ENCODE peak calls at places on chromosomes 1 and 21, in nine cellular contexts. One of them, this sample, is unnamed.

GRCh38 chr1:114828251-114828650 is 26.4 kb upstream of the SYCP1 start:
- DNase-seq in psoas muscle: no peak
- DNase-seq in PC-9: no peak
- DNase-seq in RWPE2: no peak
- DNase-seq in H9: no peak
- DNase-seq in CD8-positive, alpha-beta memory T cell: no peak
- DNase-seq in left ventricle myocardium inferior: no peak
- DNase-seq in neuronal stem cell: no peak
- DNase-seq in ovary: no peak
- DNase-seq in this sample: no peak

GRCh38 chr1:85581138-85581801 is 709 bp downstream of the CCN1 start:
- DNase-seq in psoas muscle: peak; percentile 80
- DNase-seq in PC-9: peak; percentile 82
- DNase-seq in RWPE2: no peak
- DNase-seq in H9: peak; percentile 79
- DNase-seq in CD8-positive, alpha-beta memory T cell: no peak
- DNase-seq in left ventricle myocardium inferior: peak; percentile 72
- DNase-seq in neuronal stem cell: peak; percentile 65
- DNase-seq in ovary: peak; percentile 75
- DNase-seq in this sample: peak; percentile 86

GRCh38 chr1:155127672-155128468 is at the start of gene EFNA1:
- DNase-seq in psoas muscle: peak; percentile 70
- DNase-seq in PC-9: peak; percentile 70
- DNase-seq in RWPE2: peak; percentile 72
- DNase-seq in H9: peak; percentile 56
- DNase-seq in CD8-positive, alpha-beta memory T cell: peak; percentile 42
- DNase-seq in left ventricle myocardium inferior: peak; percentile 75
- DNase-seq in neuronal stem cell: no peak
- DNase-seq in ovary: peak; percentile 63
- DNase-seq in this sample: peak; percentile 81

GRCh38 chr1:215845224-215845902 is 278.3 kb downstream of the KCTD3 start:
- DNase-seq in psoas muscle: no peak
- DNase-seq in PC-9: no peak
- DNase-seq in RWPE2: no peak
- DNase-seq in H9: no peak
- DNase-seq in CD8-positive, alpha-beta memory T cell: no peak
- DNase-seq in left ventricle myocardium inferior: no peak
- DNase-seq in neuronal stem cell: no peak
- DNase-seq in ovary: no peak
- DNase-seq in this sample: no peak

GRCh38 chr1:8560611-8561544 is 243.0 kb downstream of the SLC45A1 start:
- DNase-seq in psoas muscle: no peak
- DNase-seq in PC-9: peak; percentile 5
- DNase-seq in RWPE2: no peak
- DNase-seq in H9: no peak
- DNase-seq in CD8-positive, alpha-beta memory T cell: no peak
- DNase-seq in left ventricle myocardium inferior: no peak
- DNase-seq in neuronal stem cell: peak; percentile 38
- DNase-seq in ovary: no peak
- DNase-seq in this sample: peak; percentile 55

GRCh38 chr1:116910379-116911165 is 856 bp downstream of the PTGFRN start:
- DNase-seq in psoas muscle: peak; percentile 45
- DNase-seq in PC-9: peak; percentile 55
- DNase-seq in RWPE2: no peak
- DNase-seq in H9: peak; percentile 55
- DNase-seq in CD8-positive, alpha-beta memory T cell: peak; percentile 30
- DNase-seq in left ventricle myocardium inferior: peak; percentile 55
- DNase-seq in neuronal stem cell: no peak
- DNase-seq in ovary: peak; percentile 65
- DNase-seq in this sample: peak; percentile 52

GRCh38 chr1:11237364-11237755 is 25.0 kb downstream of the MTOR start:
- DNase-seq in psoas muscle: no peak
- DNase-seq in PC-9: no peak
- DNase-seq in RWPE2: no peak
- DNase-seq in H9: no peak
- DNase-seq in CD8-positive, alpha-beta memory T cell: no peak
- DNase-seq in left ventricle myocardium inferior: no peak
- DNase-seq in neuronal stem cell: no peak
- DNase-seq in ovary: no peak
- DNase-seq in this sample: no peak

GRCh38 chr1:111725192-111725591 is 14.0 kb downstream of the INKA2 start:
- DNase-seq in psoas muscle: peak; percentile 58
- DNase-seq in PC-9: no peak
- DNase-seq in RWPE2: no peak
- DNase-seq in H9: peak; percentile 44
- DNase-seq in CD8-positive, alpha-beta memory T cell: no peak
- DNase-seq in left ventricle myocardium inferior: peak; percentile 76
- DNase-seq in neuronal stem cell: peak; percentile 69
- DNase-seq in ovary: no peak
- DNase-seq in this sample: no peak

GRCh38 chr1:203325418-203326091 is 20.2 kb downstream of the BTG2 start:
- DNase-seq in psoas muscle: peak; percentile 58
- DNase-seq in PC-9: no peak
- DNase-seq in RWPE2: no peak
- DNase-seq in H9: no peak
- DNase-seq in CD8-positive, alpha-beta memory T cell: no peak
- DNase-seq in left ventricle myocardium inferior: peak; percentile 83
- DNase-seq in neuronal stem cell: no peak
- DNase-seq in ovary: peak; percentile 67
- DNase-seq in this sample: peak; percentile 63

GRCh38 chr21:15552914-15553491 is 176.8 kb upstream of the USP25 start:
- DNase-seq in psoas muscle: no peak
- DNase-seq in PC-9: no peak
- DNase-seq in RWPE2: no peak
- DNase-seq in H9: no peak
- DNase-seq in CD8-positive, alpha-beta memory T cell: no peak
- DNase-seq in left ventricle myocardium inferior: no peak
- DNase-seq in neuronal stem cell: no peak
- DNase-seq in ovary: no peak
- DNase-seq in this sample: no peak

GRCh38 chr1:71046891-71047634 is 553 bp downstream of the PTGER3 start:
- DNase-seq in psoas muscle: peak; percentile 21
- DNase-seq in PC-9: no peak
- DNase-seq in RWPE2: no peak
- DNase-seq in H9: peak; percentile 62
- DNase-seq in CD8-positive, alpha-beta memory T cell: no peak
- DNase-seq in left ventricle myocardium inferior: no peak
- DNase-seq in neuronal stem cell: no peak
- DNase-seq in ovary: peak; percentile 16
- DNase-seq in this sample: no peak

GRCh38 chr1:234978397-234979291 is 150.0 kb downstream of the TOMM20 start:
- DNase-seq in psoas muscle: peak; percentile 54
- DNase-seq in PC-9: peak; percentile 45
- DNase-seq in RWPE2: no peak
- DNase-seq in H9: no peak
- DNase-seq in CD8-positive, alpha-beta memory T cell: peak; percentile 22
- DNase-seq in left ventricle myocardium inferior: peak; percentile 53
- DNase-seq in neuronal stem cell: no peak
- DNase-seq in ovary: no peak
- DNase-seq in this sample: no peak

GRCh38 chr1:12056331-12056841 is 6.7 kb upstream of the TNFRSF8 start:
- DNase-seq in psoas muscle: no peak
- DNase-seq in PC-9: no peak
- DNase-seq in RWPE2: no peak
- DNase-seq in H9: no peak
- DNase-seq in CD8-positive, alpha-beta memory T cell: no peak
- DNase-seq in left ventricle myocardium inferior: no peak
- DNase-seq in neuronal stem cell: no peak
- DNase-seq in ovary: no peak
- DNase-seq in this sample: no peak

GRCh38 chr1:240337795-240338194 is 246.1 kb downstream of the FMN2 start:
- DNase-seq in psoas muscle: no peak
- DNase-seq in PC-9: no peak
- DNase-seq in RWPE2: no peak
- DNase-seq in H9: no peak
- DNase-seq in CD8-positive, alpha-beta memory T cell: no peak
- DNase-seq in left ventricle myocardium inferior: no peak
- DNase-seq in neuronal stem cell: no peak
- DNase-seq in ovary: no peak
- DNase-seq in this sample: no peak

GRCh38 chr1:241411776-241412338 is 54.9 kb upstream of the RGS7 start:
- DNase-seq in psoas muscle: no peak
- DNase-seq in PC-9: no peak
- DNase-seq in RWPE2: no peak
- DNase-seq in H9: no peak
- DNase-seq in CD8-positive, alpha-beta memory T cell: no peak
- DNase-seq in left ventricle myocardium inferior: no peak
- DNase-seq in neuronal stem cell: no peak
- DNase-seq in ovary: no peak
- DNase-seq in this sample: no peak

DNA sequence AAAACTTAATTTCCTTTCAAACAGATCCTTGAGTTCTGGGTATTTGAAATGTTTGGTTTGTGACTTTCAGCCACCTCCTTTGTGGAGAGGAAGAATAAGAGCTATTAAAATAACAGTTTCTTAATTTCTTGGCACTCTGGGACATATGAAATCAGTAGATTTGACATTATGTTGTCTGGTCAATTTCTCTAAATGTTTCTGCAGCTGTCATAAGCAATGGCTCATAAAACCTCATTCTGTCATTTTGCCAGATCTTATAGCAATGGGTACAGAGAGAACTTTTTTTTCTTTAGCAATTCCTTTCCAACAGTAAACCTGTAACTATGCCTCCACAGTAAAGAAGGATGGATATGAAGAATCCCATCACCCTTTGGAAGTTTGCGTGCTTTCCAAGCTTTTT is 52.6 kb downstream of the LAMC1 start:
- DNase-seq in psoas muscle: no peak
- DNase-seq in PC-9: no peak
- DNase-seq in RWPE2: no peak
- DNase-seq in H9: no peak
- DNase-seq in CD8-positive, alpha-beta memory T cell: no peak
- DNase-seq in left ventricle myocardium inferior: no peak
- DNase-seq in neuronal stem cell: no peak
- DNase-seq in ovary: no peak
- DNase-seq in this sample: no peak
- H3K4me1 ChIP-seq in psoas muscle: peaks cover 91% of the 10 kb centered on the region
- H3K4me1 ChIP-seq in PC-9: peaks cover 19% of the 10 kb centered on the region
- H3K4me1 ChIP-seq in RWPE2: peaks cover 32% of the 10 kb centered on the region
- H3K4me1 ChIP-seq in H9: peaks cover 5% of the 10 kb centered on the region
- H3K4me1 ChIP-seq in CD8-positive, alpha-beta memory T cell: no peaks in the 10 kb centered on the region
- H3K4me1 ChIP-seq in left ventricle myocardium inferior: peaks cover 100% of the 10 kb centered on the region
- H3K4me1 ChIP-seq in neuronal stem cell: peaks cover 8% of the 10 kb centered on the region
- H3K4me1 ChIP-seq in ovary: peaks cover 12% of the 10 kb centered on the region
- H3K4me1 ChIP-seq in this sample: no peaks in the 10 kb centered on the region

GRCh38 chr1:200660719-200661118 is 9.0 kb downstream of the DDX59 start:
- DNase-seq in psoas muscle: peak; percentile 56
- DNase-seq in PC-9: no peak
- DNase-seq in RWPE2: no peak
- DNase-seq in H9: no peak
- DNase-seq in CD8-positive, alpha-beta memory T cell: no peak
- DNase-seq in left ventricle myocardium inferior: peak; percentile 60
- DNase-seq in neuronal stem cell: no peak
- DNase-seq in ovary: no peak
- DNase-seq in this sample: no peak
- H3K4me1 ChIP-seq in psoas muscle: no peaks in the 10 kb centered on the region
- H3K4me1 ChIP-seq in PC-9: peaks cover 23% of the 10 kb centered on the region
- H3K4me1 ChIP-seq in RWPE2: peaks cover 26% of the 10 kb centered on the region
- H3K4me1 ChIP-seq in H9: peaks cover under 1% of the 10 kb centered on the region
- H3K4me1 ChIP-seq in CD8-positive, alpha-beta memory T cell: peaks cover 15% of the 10 kb centered on the region
- H3K4me1 ChIP-seq in left ventricle myocardium inferior: peaks cover 7% of the 10 kb centered on the region
- H3K4me1 ChIP-seq in neuronal stem cell: peaks cover under 1% of the 10 kb centered on the region
- H3K4me1 ChIP-seq in ovary: peaks cover 5% of the 10 kb centered on the region
- H3K4me1 ChIP-seq in this sample: peaks cover 3% of the 10 kb centered on the region

DNA sequence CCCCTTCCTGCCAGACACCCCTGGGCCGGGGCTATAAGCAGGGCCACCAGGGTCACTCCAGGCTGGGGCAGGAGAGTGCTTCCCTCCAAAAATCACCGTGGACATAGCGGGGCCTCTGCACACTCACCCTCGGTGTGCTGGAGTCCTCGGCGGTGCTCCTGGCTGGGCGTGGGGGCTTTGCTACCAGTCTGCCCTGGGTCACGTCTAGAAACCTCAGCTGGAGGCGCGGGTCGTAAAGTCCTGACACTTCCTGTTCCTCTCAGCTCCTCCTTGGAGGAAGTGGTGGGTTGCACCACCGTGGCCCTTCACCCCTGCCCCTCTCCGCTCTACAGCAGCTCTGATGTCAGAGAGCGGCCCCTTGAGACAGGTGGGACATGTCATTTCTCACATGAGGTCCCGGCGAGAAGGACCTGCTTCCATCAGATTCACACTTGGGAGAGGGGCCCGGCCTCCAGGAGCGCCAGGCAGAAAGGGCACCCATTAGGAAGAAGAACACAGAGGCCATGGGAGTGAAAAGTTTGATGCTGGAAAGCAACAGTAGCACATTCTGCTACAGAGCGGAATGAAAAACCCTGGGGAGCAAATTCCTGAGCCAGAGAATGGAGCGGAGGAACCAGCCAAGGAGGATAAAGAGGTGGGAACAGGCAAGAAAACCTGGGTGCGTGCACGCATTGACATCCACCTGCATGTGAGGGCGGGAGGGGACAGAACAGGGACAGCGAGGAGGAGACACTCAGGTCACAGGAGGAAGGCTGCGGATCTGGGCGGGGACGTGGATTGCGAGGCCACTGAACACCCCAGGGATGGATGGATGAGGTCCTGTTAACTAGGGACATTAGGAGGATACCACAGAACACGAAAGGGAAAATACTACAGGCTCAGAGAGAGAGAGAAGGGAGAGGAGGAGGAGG is at the start of gene ITGB2:
- DNase-seq in psoas muscle: peak; percentile 37
- DNase-seq in PC-9: no peak
- DNase-seq in RWPE2: no peak
- DNase-seq in H9: no peak
- DNase-seq in CD8-positive, alpha-beta memory T cell: peak; percentile 54
- DNase-seq in left ventricle myocardium inferior: peak; percentile 56
- DNase-seq in neuronal stem cell: no peak
- DNase-seq in ovary: no peak
- DNase-seq in this sample: no peak
- H3K4me1 ChIP-seq in psoas muscle: no peaks in the 10 kb centered on the region
- H3K4me1 ChIP-seq in PC-9: peaks cover 39% of the 10 kb centered on the region
- H3K4me1 ChIP-seq in RWPE2: peaks cover 28% of the 10 kb centered on the region
- H3K4me1 ChIP-seq in H9: peaks cover 3% of the 10 kb centered on the region
- H3K4me1 ChIP-seq in CD8-positive, alpha-beta memory T cell: peaks cover 65% of the 10 kb centered on the region
- H3K4me1 ChIP-seq in left ventricle myocardium inferior: peaks cover 6% of the 10 kb centered on the region
- H3K4me1 ChIP-seq in neuronal stem cell: no peaks in the 10 kb centered on the region
- H3K4me1 ChIP-seq in ovary: no peaks in the 10 kb centered on the region
- H3K4me1 ChIP-seq in this sample: no peaks in the 10 kb centered on the region

GRCh38 chr1:91877574-91878208 is 8.3 kb downstream of the TGFBR3 start:
- DNase-seq in psoas muscle: no peak
- DNase-seq in PC-9: no peak
- DNase-seq in RWPE2: no peak
- DNase-seq in H9: no peak
- DNase-seq in CD8-positive, alpha-beta memory T cell: no peak
- DNase-seq in left ventricle myocardium inferior: no peak
- DNase-seq in neuronal stem cell: no peak
- DNase-seq in ovary: no peak
- DNase-seq in this sample: no peak
- H3K4me1 ChIP-seq in psoas muscle: peaks cover 10% of the 10 kb centered on the region
- H3K4me1 ChIP-seq in PC-9: peaks cover 56% of the 10 kb centered on the region
- H3K4me1 ChIP-seq in RWPE2: peaks cover 14% of the 10 kb centered on the region
- H3K4me1 ChIP-seq in H9: no peaks in the 10 kb centered on the region
- H3K4me1 ChIP-seq in CD8-positive, alpha-beta memory T cell: peaks cover 42% of the 10 kb centered on the region
- H3K4me1 ChIP-seq in left ventricle myocardium inferior: peaks cover 63% of the 10 kb centered on the region
- H3K4me1 ChIP-seq in neuronal stem cell: peaks cover 3% of the 10 kb centered on the region
- H3K4me1 ChIP-seq in ovary: peaks cover 26% of the 10 kb centered on the region
- H3K4me1 ChIP-seq in this sample: peaks cover 10% of the 10 kb centered on the region

DNA sequence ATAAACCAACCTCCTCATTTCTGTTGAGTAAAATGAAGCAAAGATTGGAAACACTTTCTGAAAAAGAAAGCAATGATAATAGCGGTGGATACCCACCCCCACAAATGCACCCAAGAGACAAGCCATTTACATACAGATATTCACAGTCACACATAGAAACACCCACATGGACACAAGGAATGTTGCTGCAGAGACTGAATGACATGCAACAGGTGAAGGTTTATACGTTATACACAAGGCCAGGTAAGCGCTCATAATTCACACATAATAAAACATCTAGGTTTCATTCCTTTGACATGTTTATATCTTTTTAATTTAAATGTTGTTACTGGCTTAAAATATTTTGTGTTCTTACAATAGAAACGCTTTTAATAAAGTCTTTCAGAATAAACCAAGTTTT is 21.3 kb downstream of the ARV1 start:
- DNase-seq in psoas muscle: no peak
- DNase-seq in PC-9: no peak
- DNase-seq in RWPE2: no peak
- DNase-seq in H9: no peak
- DNase-seq in CD8-positive, alpha-beta memory T cell: no peak
- DNase-seq in left ventricle myocardium inferior: no peak
- DNase-seq in neuronal stem cell: no peak
- DNase-seq in ovary: no peak
- DNase-seq in this sample: no peak
- H3K4me1 ChIP-seq in psoas muscle: no peaks in the 10 kb centered on the region
- H3K4me1 ChIP-seq in PC-9: no peaks in the 10 kb centered on the region
- H3K4me1 ChIP-seq in RWPE2: no peaks in the 10 kb centered on the region
- H3K4me1 ChIP-seq in H9: no peaks in the 10 kb centered on the region
- H3K4me1 ChIP-seq in CD8-positive, alpha-beta memory T cell: no peaks in the 10 kb centered on the region
- H3K4me1 ChIP-seq in left ventricle myocardium inferior: no peaks in the 10 kb centered on the region
- H3K4me1 ChIP-seq in neuronal stem cell: no peaks in the 10 kb centered on the region
- H3K4me1 ChIP-seq in ovary: no peaks in the 10 kb centered on the region
- H3K4me1 ChIP-seq in this sample: no peaks in the 10 kb centered on the region